ENCODE peak calls at places on chromosome 14, in nine cellular contexts. H is heart right ventricle, O is lower lobe of right lung, K is tibial artery, U is uterus, N is heart left ventricle, G is HCT116, B is pancreas, A is thoracic aorta. Q is an unnamed sample. For H3K4me1 and H3K9me3, the result is how much of the 10 kb centered on the place peaks cover.

GRCh38 chr14:65780566-65780965 is 368.0 kb downstream of the FUT8 start:
- DNase-seq in H (no peak), O (no peak), K (no peak), U (no peak), N (no peak), G (no peak), B (no peak), A (no peak), Q (no peak)

GRCh38 chr14:55864890-55865655 is 253.1 kb upstream of the PELI2 start:
- DNase-seq in H (no peak), O (no peak), K (no peak), U (no peak), N (no peak), G (no peak), B (no peak), A (no peak), Q (no peak)

GRCh38 chr14:38207342-38207741 is 362 bp upstream of the SSTR1 start:
- DNase-seq in H (no peak), O (no peak), K (no peak), U (no peak), N (no peak), G (no peak), B (no peak), A (no peak), Q (no peak)

GRCh38 chr14:72904840-72905561 is 11.1 kb upstream of the DPF3 start:
- DNase-seq in H (peak), O (peak), K (peak), U (peak), N (no peak), G (peak), B (no peak), A (no peak), Q (no peak)

GRCh38 chr14:58353516-58354299 is 42.0 kb upstream of the TOMM20L start:
- DNase-seq in H (no peak), O (no peak), K (no peak), U (no peak), N (no peak), G (no peak), B (no peak), A (no peak), Q (no peak)

GRCh38 chr14:91252901-91253794 is 8.6 kb upstream of the GPR68 start:
- DNase-seq in H (no peak), O (peak), K (no peak), U (peak), N (peak), G (no peak), B (no peak), A (no peak), Q (no peak)

GRCh38 chr14:104993808-104994591 is 8.4 kb downstream of the CLBA1 start:
- DNase-seq in H (no peak), O (no peak), K (no peak), U (no peak), N (no peak), G (no peak), B (peak), A (no peak), Q (no peak)

GRCh38 chr14:92500491-92500941 is 13.1 kb upstream of the RIN3 start:
- DNase-seq in H (no peak), O (no peak), K (no peak), U (no peak), N (no peak), G (no peak), B (no peak), A (no peak), Q (peak)

GRCh38 chr14:56730468-56731145 is 79.7 kb downstream of the OTX2 start:
- DNase-seq in H (no peak), O (no peak), K (no peak), U (no peak), N (no peak), G (no peak), B (no peak), A (no peak), Q (no peak)

GRCh38 chr14:56294125-56294524 is 175.9 kb downstream of the PELI2 start:
- DNase-seq in H (no peak), O (no peak), K (no peak), U (no peak), N (no peak), G (no peak), B (peak), A (no peak), Q (no peak)

GRCh38 chr14:79986251-79986650 is 225.1 kb downstream of the DIO2 start:
- DNase-seq in H (no peak), O (no peak), K (no peak), U (no peak), N (no peak), G (no peak), B (no peak), A (no peak), Q (no peak)

GRCh38 chr14:36701144-36701543 is 39.5 kb downstream of the PAX9 start:
- DNase-seq in H (no peak), O (no peak), K (no peak), U (no peak), N (no peak), G (no peak), B (no peak), A (no peak), Q (no peak)
- H3K4me1 ChIP-seq in H (under half), O (under half), K (under half), U (under half), N (under half), G (under half), B (under half), A (under half), Q (under half)

GRCh38 chr14:99271951-99272668 is at the start of gene BCL11B:
- DNase-seq in H (peak), O (peak), K (peak), U (peak), N (peak), G (peak), B (no peak), A (peak), Q (peak)
- H3K27ac ChIP-seq in H (no peak), O (peak), K (no peak), U (no peak), N (no peak), G (no peak), B (no peak), A (no peak), Q (no peak)

GRCh38 chr14:97393244-97393643 is 596.1 kb downstream of the VRK1 start:
- DNase-seq in H (no peak), O (no peak), K (no peak), U (no peak), N (no peak), G (no peak), B (no peak), A (no peak), Q (no peak)

GRCh38 chr14:97387252-97387882 is 590.2 kb downstream of the VRK1 start:
- DNase-seq in H (no peak), O (no peak), K (no peak), U (no peak), N (no peak), G (no peak), B (no peak), A (no peak), Q (no peak)

GRCh38 chr14:97385727-97386126 is 588.5 kb downstream of the VRK1 start:
- DNase-seq in H (no peak), O (no peak), K (no peak), U (no peak), N (no peak), G (no peak), B (no peak), A (no peak), Q (no peak)

GRCh38 chr14:97388408-97388807 is 591.2 kb downstream of the VRK1 start:
- DNase-seq in H (no peak), O (no peak), K (no peak), U (no peak), N (no peak), G (no peak), B (no peak), A (no peak), Q (no peak)

GRCh38 chr14:97390031-97390729 is 593.0 kb downstream of the VRK1 start:
- DNase-seq in H (no peak), O (no peak), K (peak), U (peak), N (no peak), G (no peak), B (no peak), A (no peak), Q (no peak)
- H3K9me3 ChIP-seq in H (under half), O (under half), K (under half), U (under half), N (under half), G (under half), B (under half), A (under half), Q (under half)

GRCh38 chr14:68548194-68549056 is 244.4 kb downstream of the ZFP36L1 start:
- DNase-seq in H (peak), O (peak), K (peak), U (peak), N (peak), G (peak), B (peak), A (peak), Q (peak)
- H3K4me1 ChIP-seq in H (half or more), O (half or more), K (half or more), U (under half), N (half or more), G (half or more), B (under half), A (half or more), Q (under half)

DNA sequence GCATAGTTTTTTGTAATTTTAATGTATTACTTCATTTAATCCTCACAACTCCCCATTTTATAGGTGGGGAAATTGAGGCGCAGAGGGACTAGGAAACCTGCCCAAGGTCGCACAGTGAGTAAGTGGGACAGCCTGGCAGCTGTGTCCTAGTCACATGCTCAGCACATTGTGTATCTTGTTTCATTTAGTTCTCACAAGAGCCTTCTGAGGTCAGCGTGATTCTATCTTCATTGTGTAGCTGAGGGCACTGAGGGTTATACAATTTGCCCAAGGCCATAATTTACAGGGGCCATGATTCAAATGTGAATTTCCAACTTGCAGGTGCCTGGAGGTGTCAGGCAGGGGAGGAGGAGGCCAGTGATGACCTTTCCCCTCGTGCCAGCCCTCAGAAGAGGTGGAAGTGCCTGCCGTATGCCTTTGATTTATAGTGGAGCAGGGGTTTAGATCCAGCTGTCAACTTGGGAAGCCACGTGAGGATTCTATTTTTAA is 30.3 kb upstream of the SMOC1 start:
- DNase-seq in H (no peak), O (no peak), K (no peak), U (no peak), N (no peak), G (no peak), B (no peak), A (no peak), Q (no peak)
- H3K27ac ChIP-seq in H (no peak), O (no peak), K (no peak), U (no peak), N (no peak), G (no peak), B (no peak), A (no peak), Q (no peak)

GRCh38 chr14:75459099-75459741 is 31.4 kb downstream of the JDP2 start:
- DNase-seq in H (peak), O (peak), K (no peak), U (no peak), N (peak), G (no peak), B (peak), A (no peak), Q (no peak)
- H3K9me3 ChIP-seq in H (under half), O (under half), K (under half), U (under half), N (under half), G (under half), B (under half), A (under half), Q (under half)

GRCh38 chr14:94599656-94600004 is 12.6 kb upstream of the SERPINA3 start:
- DNase-seq in H (no peak), O (no peak), K (no peak), U (no peak), N (no peak), G (no peak), B (peak), A (no peak), Q (no peak)

GRCh38 chr14:94601961-94602391 is 10.2 kb upstream of the SERPINA3 start:
- DNase-seq in H (peak), O (no peak), K (peak), U (peak), N (peak), G (peak), B (no peak), A (peak), Q (peak)

GRCh38 chr14:94598506-94598815 is 13.7 kb upstream of the SERPINA3 start:
- DNase-seq in H (no peak), O (no peak), K (no peak), U (no peak), N (no peak), G (no peak), B (peak), A (no peak), Q (no peak)

GRCh38 chr14:94598816-94599655 is 13.2 kb upstream of the SERPINA3 start:
- DNase-seq in H (no peak), O (no peak), K (peak), U (peak), N (peak), G (peak), B (peak), A (peak), Q (peak)

GRCh38 chr14:94600148-94600545 is 12.0 kb upstream of the SERPINA3 start:
- DNase-seq in H (no peak), O (no peak), K (no peak), U (no peak), N (no peak), G (no peak), B (peak), A (no peak), Q (no peak)
- H3K4me1 ChIP-seq in H (under half), O (under half), K (under half), U (under half), N (under half), G (under half), B (under half), A (under half), Q (under half)

Q was measured in ascending aorta.